ENCODE peak calls at places on chromosomes 12 and 14, in six cellular contexts. C is mesendoderm; U is fibroblast of lung; S is psoas muscle; X is MM.1S; N is CD4-positive, alpha-beta memory T cell. B is an unnamed sample.

GRCh38 chr12:64181504-64182291 is 40.4 kb downstream of the KICS2 start:
- DNase-seq in X (no peak), U (peak), C (peak), N (no peak), S (peak), B (no peak)

GRCh38 chr12:117227000-117227653 is 36.9 kb upstream of the FBXO21 start:
- DNase-seq in N (no peak), C (no peak), U (no peak), X (no peak), S (no peak), B (no peak)

GRCh38 chr12:104952816-104953215 is 5.3 kb downstream of the SLC41A2 start:
- DNase-seq in S (no peak), N (no peak), X (no peak), U (no peak), C (no peak), B (no peak)

GRCh38 chr14:104473244-104473565 is 106.4 kb upstream of the C14orf180 start:
- DNase-seq in X (no peak), S (no peak), U (no peak), C (peak), N (no peak), B (no peak)

GRCh38 chr12:57215668-57216013 is 953 bp upstream of the NXPH4 start:
- DNase-seq in N (no peak), C (peak), U (no peak), S (no peak), X (no peak), B (no peak)

GRCh38 chr12:93804392-93805179 is 127.4 kb downstream of the CRADD start:
- DNase-seq in S (no peak), X (no peak), U (no peak), N (no peak), C (no peak), B (no peak)

GRCh38 chr14:100661340-100661712 is 65.4 kb upstream of the DLK1 start:
- DNase-seq in U (no peak), C (no peak), X (no peak), N (no peak), S (peak), B (no peak)

GRCh38 chr12:4819654-4820053 is 90.1 kb upstream of the KCNA1 start:
- DNase-seq in C (no peak), U (no peak), N (no peak), S (peak), X (no peak), B (no peak)

GRCh38 chr14:101456246-101457159 is 104.8 kb upstream of the DIO3 start:
- DNase-seq in X (no peak), U (no peak), N (no peak), C (peak), S (no peak), B (no peak)

GRCh38 chr12:13128291-13129000 is 25.0 kb upstream of the GSG1 start:
- DNase-seq in N (no peak), U (no peak), C (no peak), X (no peak), S (no peak), B (no peak)

GRCh38 chr12:99985129-99985570 is 414 bp upstream of the ANKS1B start:
- DNase-seq in N (no peak), C (peak), X (peak), S (no peak), U (peak), B (no peak)

GRCh38 chr14:99274346-99275221 is 2.6 kb upstream of the BCL11B start:
- DNase-seq in S (peak), X (peak), C (peak), U (peak), N (peak), B (no peak)

GRCh38 chr12:118773956-118774723 is 207.2 kb upstream of the SRRM4 start:
- DNase-seq in N (no peak), U (no peak), S (no peak), C (peak), X (no peak), B (no peak)

GRCh38 chr12:49055978-49056754 is 4.4 kb downstream of the KMT2D start:
- DNase-seq in X (peak), S (no peak), C (peak), N (peak), U (peak), B (peak)

GRCh38 chr14:92635031-92635430 is 113.4 kb downstream of the LGMN start:
- DNase-seq in X (no peak), S (no peak), C (no peak), U (no peak), N (no peak), B (no peak)

GRCh38 chr12:55188573-55188972 is 32.3 kb upstream of the OR10A7 start:
- DNase-seq in C (no peak), S (no peak), X (no peak), U (no peak), N (no peak), B (no peak)

GRCh38 chr12:46661161-46661845 is 164.5 kb downstream of the SLC38A4 start:
- DNase-seq in U (peak), C (peak), X (peak), N (peak), S (no peak), B (no peak)

GRCh38 chr14:101600891-101601602 is 39.8 kb downstream of the DIO3 start:
- DNase-seq in X (no peak), N (no peak), U (no peak), S (no peak), C (no peak), B (no peak)

GRCh38 chr14:89503458-89503996 is 86.5 kb upstream of the FOXN3 start:
- DNase-seq in X (no peak), S (no peak), U (no peak), C (no peak), N (no peak), B (no peak)

GRCh38 chr12:122896662-122897061 is 738 bp upstream of the VPS37B start:
- DNase-seq in S (no peak), C (no peak), N (no peak), X (no peak), U (no peak), B (no peak)

GRCh38 chr12:78636253-78636855 is 228.2 kb upstream of the SYT1 start:
- DNase-seq in S (no peak), X (no peak), U (peak), N (no peak), C (no peak), B (no peak)

GRCh38 chr12:57759360-57759980 is 4.6 kb downstream of the MARCHF9 start:
- DNase-seq in C (peak), U (no peak), X (peak), S (no peak), N (peak), B (no peak)

GRCh38 chr14:70601162-70601561 is 707 bp upstream of the MED6 start:
- DNase-seq in X (no peak), N (no peak), C (peak), S (no peak), U (peak), B (no peak)

GRCh38 chr12:91239497-91239896 is 56.9 kb upstream of the DCN start:
- DNase-seq in S (no peak), C (no peak), U (peak), N (no peak), X (no peak), B (no peak)

GRCh38 chr12:30457621-30458289 is 237.9 kb downstream of the IPO8 start:
- DNase-seq in X (no peak), N (no peak), C (peak), U (peak), S (no peak), B (no peak)

GRCh38 chr12:6038160-6038559 is 86.3 kb downstream of the VWF start:
- DNase-seq in S (no peak), U (peak), C (peak), N (peak), X (peak), B (no peak)

GRCh38 chr14:38419579-38419978 is 163.7 kb upstream of the CLEC14A start:
- DNase-seq in X (no peak), U (no peak), S (no peak), N (no peak), C (peak), B (no peak)

GRCh38 chr14:87186745-87187144 is 806.2 kb downstream of the GALC start:
- DNase-seq in U (no peak), N (no peak), C (peak), S (no peak), X (no peak), B (no peak)
- H3K27ac ChIP-seq in U (no peak), N (no peak), C (no peak), S (no peak), X (no peak), B (no peak)

DNA sequence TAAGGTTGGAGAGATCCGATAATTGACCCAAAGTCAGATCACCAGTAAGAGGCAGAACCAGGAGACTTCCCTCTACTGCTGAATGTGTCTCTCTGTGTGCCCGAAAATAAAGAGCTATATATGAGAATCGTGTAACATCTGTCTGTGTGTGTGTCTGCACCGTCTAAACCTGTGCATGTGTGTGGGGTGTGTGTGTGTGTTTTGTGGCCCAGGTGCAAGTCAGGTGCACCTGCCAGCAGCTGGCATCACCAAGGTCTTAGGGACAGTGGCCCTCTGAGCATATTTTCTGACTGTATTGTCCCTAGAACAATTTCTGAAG is 24.7 kb upstream of the KRT78 start:
- DNase-seq in U (no peak), N (no peak), C (no peak), S (no peak), X (no peak), B (no peak)
- H3K4me3 ChIP-seq in U (no peak), N (peak), C (no peak), S (peak), X (peak), B (no peak)

DNA sequence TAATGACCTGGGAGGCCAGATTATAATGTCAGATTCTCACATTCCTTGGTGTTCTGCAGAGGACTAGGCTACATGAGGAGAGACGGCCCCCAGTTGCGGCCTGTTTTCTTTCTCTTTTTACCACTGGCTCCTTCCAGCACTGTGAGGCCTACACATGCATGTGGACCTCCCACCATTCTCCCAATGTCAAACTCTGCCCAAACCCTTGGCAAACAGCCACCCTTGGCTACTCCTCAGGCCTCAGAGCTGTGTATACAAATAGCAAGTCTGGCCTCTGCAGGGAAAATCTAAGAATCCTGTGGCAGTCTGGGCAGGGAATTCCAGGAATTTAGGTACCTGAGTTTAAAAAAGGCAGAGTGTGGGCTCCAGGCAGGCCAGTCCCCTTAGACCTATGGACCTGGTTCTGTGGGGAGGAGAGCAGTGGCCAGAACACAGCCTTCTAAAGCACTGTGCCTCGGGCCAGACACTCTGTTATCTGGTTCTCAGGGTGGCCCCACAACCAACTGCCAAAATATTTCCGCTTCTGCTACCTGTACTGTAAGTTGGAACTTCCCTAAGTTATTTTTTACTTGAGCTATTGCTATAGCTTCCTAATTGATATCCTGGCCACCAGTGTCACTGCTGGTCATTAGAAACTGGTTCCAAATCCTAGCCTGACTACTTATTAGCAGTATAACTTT is 19.9 kb upstream of the NEDD1 start:
- DNase-seq in U (peak), N (no peak), X (no peak), C (peak), S (no peak), B (no peak)
- H3K27ac ChIP-seq in U (no peak), N (no peak), X (no peak), C (no peak), S (no peak), B (no peak)

DNA sequence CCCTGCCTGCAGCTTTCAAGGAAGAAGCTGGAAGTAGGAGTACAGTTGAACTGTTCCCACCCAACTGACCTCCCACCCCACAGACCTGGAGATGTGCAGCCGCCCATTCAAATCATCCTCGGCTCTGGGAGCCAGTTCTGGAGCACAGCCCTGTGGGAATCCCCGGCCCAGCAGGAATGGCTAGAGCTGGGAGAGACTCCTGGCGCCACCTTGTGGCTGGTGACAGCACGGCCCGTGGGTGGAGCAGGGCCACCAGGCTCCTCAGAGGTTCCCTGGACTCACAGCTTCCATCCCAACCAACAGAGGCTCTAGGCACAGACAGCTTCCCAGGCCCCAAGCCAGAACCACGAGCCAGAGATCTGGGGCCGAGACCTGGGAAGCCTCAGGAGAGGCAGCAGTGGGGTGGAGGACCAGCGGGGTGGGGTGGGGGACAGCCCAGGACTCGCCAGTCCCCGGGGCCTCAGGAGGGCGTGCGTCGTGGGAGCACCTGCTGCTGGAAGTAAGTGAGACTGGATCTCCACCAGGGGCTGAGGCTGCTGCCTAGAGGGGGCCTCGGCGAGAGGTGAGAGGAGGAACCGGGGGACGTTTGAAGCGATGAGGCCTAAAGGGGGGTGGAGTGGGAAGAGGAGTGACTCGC is 43.4 kb downstream of the RNF34 start:
- DNase-seq in N (peak), C (peak), U (peak), X (peak), S (peak), B (peak)
- H3K4me3 ChIP-seq in N (no peak), C (no peak), U (no peak), X (no peak), S (no peak), B (no peak)

GRCh38 chr12:124463341-124463861 is 104.0 kb downstream of the NCOR2 start:
- DNase-seq in X (no peak), S (no peak), U (no peak), N (no peak), C (no peak), B (no peak)
- H3K27ac ChIP-seq in X (no peak), S (no peak), U (no peak), N (no peak), C (no peak), B (no peak)

GRCh38 chr14:32933623-32933942 is 5.1 kb upstream of the NPAS3 start:
- DNase-seq in U (no peak), C (peak), S (no peak), X (no peak), N (no peak), B (no peak)
- H3K4me3 ChIP-seq in U (no peak), C (no peak), S (peak), X (no peak), N (no peak), B (no peak)

GRCh38 chr14:22510527-22511110 is 78.4 kb downstream of the DAD1 start:
- DNase-seq in X (no peak), S (no peak), C (no peak), N (no peak), U (peak), B (no peak)

GRCh38 chr14:22508150-22508457 is 80.9 kb downstream of the DAD1 start:
- DNase-seq in C (no peak), N (no peak), X (no peak), S (no peak), U (no peak), B (no peak)

GRCh38 chr14:22509751-22510300 is 79.2 kb downstream of the DAD1 start:
- DNase-seq in U (no peak), N (no peak), X (no peak), C (no peak), S (no peak), B (no peak)

GRCh38 chr14:22508662-22509035 is 80.4 kb downstream of the DAD1 start:
- DNase-seq in X (no peak), U (no peak), S (no peak), N (no peak), C (no peak), B (no peak)

GRCh38 chr14:22509036-22509709 is 79.9 kb downstream of the DAD1 start:
- DNase-seq in N (no peak), C (no peak), U (no peak), S (no peak), X (no peak), B (no peak)
- H3K27ac ChIP-seq in N (peak), C (no peak), U (no peak), S (no peak), X (no peak), B (peak)

DNA sequence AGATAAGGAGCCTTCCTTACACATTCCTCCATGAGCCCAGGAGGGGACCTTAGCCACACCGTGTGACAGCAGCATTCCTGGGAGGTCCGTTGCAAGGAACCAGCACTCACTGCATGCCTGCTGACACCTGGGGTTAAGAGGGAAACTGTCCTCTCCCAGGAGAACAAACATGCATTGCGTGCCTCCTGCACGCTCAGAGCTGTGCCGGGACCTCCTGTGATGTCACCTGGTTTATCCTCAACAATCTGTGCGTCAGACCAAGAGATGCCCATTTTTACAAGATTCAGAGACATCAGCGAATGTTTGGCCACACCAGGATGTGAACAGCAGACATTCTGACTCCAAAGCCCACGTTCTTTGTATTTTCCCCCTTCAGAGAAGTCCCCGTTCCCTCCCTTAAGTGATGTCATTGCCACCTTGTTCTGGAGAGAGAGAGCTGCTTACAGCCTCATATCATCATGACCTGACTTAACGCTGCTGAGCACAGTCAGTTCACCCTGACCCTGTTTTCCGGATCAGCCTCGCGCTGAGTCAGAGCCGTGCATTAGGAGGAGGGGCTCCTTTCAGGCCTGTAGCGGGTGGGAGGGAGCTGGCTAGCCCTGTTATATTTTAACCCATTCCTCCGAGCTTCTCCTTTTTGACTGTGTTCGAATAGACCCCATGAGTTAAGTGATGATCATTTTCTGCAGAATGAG is 36.2 kb downstream of the TMEM120B start:
- DNase-seq in U (peak), X (no peak), N (no peak), S (peak), C (peak), B (no peak)
- H3K4me3 ChIP-seq in U (no peak), X (no peak), N (no peak), S (no peak), C (no peak), B (no peak)

GRCh38 chr12:110109837-110110535 is 14.2 kb upstream of the IFT81 start:
- DNase-seq in N (no peak), U (no peak), S (no peak), X (no peak), C (no peak), B (no peak)
- H3K27ac ChIP-seq in N (no peak), U (peak), S (peak), X (no peak), C (no peak), B (no peak)

DNA sequence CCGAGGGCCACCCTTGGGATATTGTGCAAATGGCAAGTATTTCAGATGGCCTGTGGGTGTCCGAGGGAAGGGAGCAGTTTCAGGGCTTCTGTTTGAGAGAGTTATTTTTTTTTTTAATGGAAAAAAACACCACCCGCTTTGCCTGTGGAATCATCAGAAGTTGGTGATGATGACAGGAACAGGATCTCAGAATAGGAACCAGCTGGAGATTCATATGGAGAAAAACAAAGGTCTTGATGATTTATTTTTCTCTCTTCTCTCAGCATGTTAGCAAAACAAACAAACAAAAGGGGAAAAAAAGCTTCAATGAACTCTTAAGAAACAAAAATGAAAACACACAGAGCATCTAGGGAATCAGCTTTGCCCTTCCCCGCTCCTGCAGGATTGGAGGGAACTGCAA is 119.9 kb upstream of the RFLNA start:
- DNase-seq in C (no peak), N (no peak), S (no peak), U (no peak), X (no peak), B (no peak)
- H3K4me3 ChIP-seq in C (no peak), N (no peak), S (no peak), U (no peak), X (no peak), B (no peak)